ENCODE peak calls at places on chromosomes 16 and 17, in five cellular contexts. O, Q, Z, I and R are unnamed samples.

GRCh38 chr17:6079155-6079554 is 9.0 kb downstream of the WSCD1 start:
- DNase-seq in O (no peak), Q (no peak), Z (no peak), I (no peak), R (no peak)

GRCh38 chr16:69166221-69166833 is 20.6 kb upstream of the SNTB2 start:
- DNase-seq in O (no peak), Q (peak), Z (no peak), I (peak), R (no peak)

GRCh38 chr17:9217151-9218067 is 196.1 kb downstream of the NTN1 start:
- DNase-seq in O (no peak), Q (peak), Z (peak), I (no peak), R (no peak)

GRCh38 chr16:66735891-66736290 is 15.5 kb downstream of the DYNC1LI2 start:
- DNase-seq in O (no peak), Q (no peak), Z (no peak), I (no peak), R (no peak)

GRCh38 chr17:37742762-37743611 is 1.9 kb downstream of the HNF1B start:
- DNase-seq in O (no peak), Q (no peak), Z (peak), I (no peak), R (peak)

GRCh38 chr16:19696961-19697360 is 21.1 kb downstream of the KNOP1 start:
- DNase-seq in O (no peak), Q (no peak), Z (no peak), I (no peak), R (no peak)

GRCh38 chr17:64694207-64694606 is 32.1 kb upstream of the SMURF2 start:
- DNase-seq in O (no peak), Q (peak), Z (no peak), I (no peak), R (peak)

GRCh38 chr17:59038734-59039133 is 67.9 kb downstream of the TRIM37 start:
- DNase-seq in O (no peak), Q (peak), Z (no peak), I (no peak), R (no peak)

GRCh38 chr17:64349949-64350348 is 40.7 kb downstream of the PECAM1 start:
- DNase-seq in O (no peak), Q (no peak), Z (no peak), I (no peak), R (no peak)

GRCh38 chr16:14249291-14250032 is 178.3 kb downstream of the MRTFB start:
- DNase-seq in O (peak), Q (peak), Z (peak), I (peak), R (peak)

GRCh38 chr16:77374384-77374783 is 60.5 kb downstream of the ADAMTS18 start:
- DNase-seq in O (no peak), Q (no peak), Z (no peak), I (no peak), R (no peak)

GRCh38 chr16:88444826-88445582 is 8.1 kb upstream of the ZFPM1 start:
- DNase-seq in O (no peak), Q (no peak), Z (no peak), I (peak), R (no peak)

GRCh38 chr16:77271532-77272426 is 72.6 kb downstream of the SYCE1L start:
- DNase-seq in O (no peak), Q (no peak), Z (no peak), I (no peak), R (no peak)

GRCh38 chr17:55322451-55322985 is 57.8 kb downstream of the HLF start:
- DNase-seq in O (no peak), Q (no peak), Z (no peak), I (no peak), R (no peak)

GRCh38 chr16:14307623-14308356 is 236.7 kb downstream of the MRTFB start:
- DNase-seq in O (no peak), Q (no peak), Z (peak), I (no peak), R (peak)

GRCh38 chr17:13420294-13421277 is 181.1 kb downstream of the HS3ST3A1 start:
- DNase-seq in O (no peak), Q (peak), Z (no peak), I (peak), R (no peak)

GRCh38 chr16:1825864-1826690 is 548 bp downstream of the HAGH start:
- DNase-seq in O (no peak), Q (peak), Z (peak), I (no peak), R (no peak)

GRCh38 chr16:86051376-86052114 is 152.6 kb downstream of the IRF8 start:
- DNase-seq in O (no peak), Q (no peak), Z (no peak), I (no peak), R (no peak)

GRCh38 chr17:43517615-43518386 is 28.3 kb downstream of the ETV4 start:
- DNase-seq in O (peak), Q (peak), Z (no peak), I (no peak), R (no peak)

GRCh38 chr16:73057369-73058210 is 9.7 kb upstream of the ZFHX3 start:
- DNase-seq in O (no peak), Q (no peak), Z (peak), I (peak), R (no peak)

GRCh38 chr16:21708533-21709115 is 44.9 kb downstream of the OTOA start:
- DNase-seq in O (peak), Q (peak), Z (peak), I (peak), R (peak)

GRCh38 chr16:87327798-87328495 is 10.8 kb upstream of the C16orf95 start:
- DNase-seq in O (no peak), Q (no peak), Z (no peak), I (no peak), R (no peak)

GRCh38 chr16:566475-567361 is at the start of gene NHLRC4:
- DNase-seq in O (no peak), Q (peak), Z (peak), I (peak), R (no peak)

GRCh38 chr16:20291807-20292206 is 35.5 kb downstream of the GP2 start:
- DNase-seq in O (no peak), Q (no peak), Z (no peak), I (no peak), R (no peak)

GRCh38 chr17:42842286-42842685 is 2.1 kb upstream of the AOC2 start:
- DNase-seq in O (no peak), Q (peak), Z (no peak), I (no peak), R (no peak)

GRCh38 chr16:58411336-58411735 is 19.1 kb downstream of the GINS3 start:
- DNase-seq in O (no peak), Q (no peak), Z (no peak), I (no peak), R (no peak)

GRCh38 chr16:58411736-58412614 is 19.7 kb downstream of the GINS3 start:
- DNase-seq in O (no peak), Q (no peak), Z (peak), I (peak), R (no peak)

GRCh38 chr16:58413359-58413758 is 21.1 kb downstream of the GINS3 start:
- DNase-seq in O (no peak), Q (no peak), Z (peak), I (no peak), R (no peak)

GRCh38 chr16:58414938-58415451 is 22.7 kb downstream of the GINS3 start:
- DNase-seq in O (no peak), Q (peak), Z (no peak), I (no peak), R (no peak)

GRCh38 chr16:58409316-58409973 is 17.2 kb downstream of the GINS3 start:
- DNase-seq in O (no peak), Q (peak), Z (no peak), I (no peak), R (no peak)
- TF ChIP-seq RCOR1 in O (no peak), Q (no peak), Z (peak), I (no peak), R (no peak)

GRCh38 chr16:30113711-30114333 is 485 bp upstream of the GDPD3 start:
- DNase-seq in O (no peak), Q (peak), Z (no peak), I (no peak), R (no peak)
- TF ChIP-seq RCOR1 in O (no peak), Q (no peak), Z (no peak), I (no peak), R (no peak)

DNA sequence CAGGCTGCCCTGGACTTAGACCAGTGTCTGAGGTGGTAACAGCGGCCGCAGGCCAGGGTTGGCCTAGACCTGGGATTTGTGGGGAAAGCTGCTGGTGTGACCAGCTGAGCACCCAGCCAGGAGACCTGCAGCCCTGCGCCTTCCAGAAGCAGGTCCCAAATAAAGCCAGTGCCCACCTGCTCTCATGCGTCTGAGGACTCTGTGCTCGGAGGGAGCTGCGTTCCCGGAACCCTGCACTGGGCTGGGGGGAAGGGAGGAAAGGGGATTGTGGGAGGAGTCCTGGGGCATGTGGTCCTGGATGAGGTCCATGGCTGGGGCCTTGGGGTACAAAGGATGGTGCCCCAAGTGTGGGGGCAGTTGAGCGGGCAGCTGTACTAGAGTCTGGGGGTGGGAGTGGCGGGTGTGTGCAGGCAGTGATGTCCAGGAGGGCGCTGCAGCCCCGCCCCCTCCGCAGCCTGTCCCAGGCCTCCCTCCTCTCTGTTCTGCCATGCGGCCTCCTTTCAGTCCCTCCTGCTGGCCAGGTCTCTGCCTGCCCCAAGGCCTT is 1.8 kb upstream of the NECAB2 start:
- DNase-seq in O (no peak), Q (no peak), Z (no peak), I (no peak), R (no peak)
- TF ChIP-seq RCOR1 in O (no peak), Q (no peak), Z (no peak), I (no peak), R (no peak)

GRCh38 chr16:11596572-11597226 is 10.0 kb upstream of the LITAF start:
- DNase-seq in O (no peak), Q (no peak), Z (no peak), I (no peak), R (no peak)
- TF ChIP-seq RCOR1 in O (no peak), Q (no peak), Z (no peak), I (no peak), R (no peak)

DNA sequence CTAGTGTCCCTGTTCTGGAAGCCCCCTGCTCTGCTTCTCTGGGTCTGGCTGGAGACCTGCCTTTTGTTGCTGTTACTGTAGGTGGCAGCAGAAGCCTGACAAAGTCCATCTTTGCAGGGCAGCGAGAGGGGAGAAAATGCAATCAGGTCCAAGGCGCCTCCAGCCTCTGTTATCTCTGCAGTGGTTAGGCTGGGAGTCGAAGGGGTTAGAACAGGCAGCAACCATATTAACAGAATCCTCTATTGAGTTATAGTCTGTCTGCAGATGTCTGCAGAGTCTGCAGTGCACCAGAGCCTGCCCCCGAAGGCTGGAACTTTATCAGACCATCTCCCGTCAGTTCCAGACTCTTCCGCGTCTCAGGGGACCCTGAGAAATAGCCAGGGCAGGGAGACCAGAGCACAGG is 404.9 kb upstream of the EEF2KMT start:
- DNase-seq in O (no peak), Q (no peak), Z (peak), I (peak), R (peak)
- TF ChIP-seq RCOR1 in O (no peak), Q (no peak), Z (peak), I (no peak), R (no peak)

DNA sequence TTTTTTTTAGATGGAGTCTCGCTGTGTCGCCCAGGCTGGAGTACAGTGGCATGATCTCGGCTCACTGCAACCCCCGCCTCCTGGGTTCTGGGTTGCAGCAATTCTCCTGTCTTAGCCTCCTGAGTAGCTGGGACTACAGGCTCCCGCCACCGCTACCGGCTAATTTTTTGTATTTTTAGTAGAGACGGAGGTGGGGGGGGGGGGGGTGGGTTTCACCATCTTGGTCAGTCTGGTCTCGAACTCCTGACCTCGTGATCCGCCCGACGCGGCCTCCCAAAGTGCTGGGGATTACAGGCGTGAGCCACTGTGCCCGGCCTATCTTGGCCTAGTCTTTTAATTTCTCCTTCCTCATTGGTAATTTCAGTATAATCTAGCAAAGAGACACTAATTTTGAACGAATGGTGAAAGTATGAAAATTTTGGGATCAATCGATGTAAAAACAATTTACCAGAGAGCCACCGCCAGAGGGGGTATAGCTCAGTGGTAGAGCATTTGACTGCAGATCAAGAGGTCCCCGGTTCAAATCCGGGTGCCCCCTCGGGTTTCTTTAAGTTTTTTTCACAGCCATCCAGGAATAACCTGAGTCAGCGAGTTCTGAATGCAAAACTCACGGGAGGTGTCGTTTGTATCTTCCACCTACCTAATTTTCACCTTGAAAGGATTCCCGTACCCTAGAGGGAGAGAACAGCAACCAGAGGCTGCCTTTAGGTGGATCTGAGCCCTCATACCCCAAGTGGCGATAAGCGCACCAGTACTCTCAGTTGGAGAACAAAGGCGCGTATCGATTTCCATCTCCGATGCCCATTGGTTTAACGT is 2.5 kb upstream of the LASP1 start:
- DNase-seq in O (peak), Q (peak), Z (no peak), I (peak), R (peak)
- TF ChIP-seq RCOR1 in O (no peak), Q (no peak), Z (no peak), I (no peak), R (no peak)